ENCODE peak calls at places on chromosomes 16 and 17, in six cellular contexts. S is dermis blood vessel endothelial cell, Z is mammary epithelial cell, Y is cardiac septum, R is lower lobe of right lung, T is substantia nigra. N is an unnamed sample.

GRCh38 chr17:75764711-75765421 is at the start of gene GALK1:
- DNase-seq in Z (peak), Y (peak), T (peak), R (peak), S (peak), N (peak)

GRCh38 chr17:7083592-7083991 is 3.5 kb upstream of the CLEC10A start:
- DNase-seq in Z (peak), S (no peak), R (peak), Y (no peak), T (no peak), N (no peak)

GRCh38 chr17:57523926-57524634 is 221.0 kb downstream of the CCDC182 start:
- DNase-seq in Z (peak), Y (peak), S (no peak), T (no peak), R (peak), N (peak)

GRCh38 chr16:85462405-85463227 is 150.5 kb upstream of the GSE1 start:
- DNase-seq in T (no peak), S (no peak), Y (no peak), Z (no peak), R (no peak), N (no peak)

GRCh38 chr17:29956225-29956624 is 14.8 kb downstream of the EFCAB5 start:
- DNase-seq in Z (no peak), R (no peak), Y (no peak), T (no peak), S (no peak), N (no peak)

GRCh38 chr16:85799497-85800320 is at the start of the genes COX4I1 and EMC8:
- DNase-seq in R (peak), Y (peak), Z (peak), T (peak), S (peak), N (peak)

GRCh38 chr16:77437859-77438258 is 3.0 kb upstream of the ADAMTS18 start:
- DNase-seq in Y (no peak), R (no peak), Z (no peak), S (peak), T (no peak), N (no peak)

GRCh38 chr17:76700290-76700626 is 10.5 kb downstream of the MXRA7 start:
- DNase-seq in Y (no peak), S (peak), T (no peak), Z (no peak), R (no peak), N (no peak)

GRCh38 chr17:78248051-78248914 is 16.9 kb downstream of the TMEM235 start:
- DNase-seq in Z (no peak), R (no peak), S (peak), Y (no peak), T (no peak), N (no peak)

GRCh38 chr16:75420987-75421819 is 12.1 kb downstream of the CFDP1 start:
- DNase-seq in Y (peak), Z (peak), S (peak), T (peak), R (peak), N (peak)

GRCh38 chr17:77926967-77927366 is 31.5 kb upstream of the TNRC6C start:
- DNase-seq in Z (no peak), Y (no peak), R (no peak), T (no peak), S (no peak), N (no peak)

GRCh38 chr17:68749742-68750562 is 148.8 kb upstream of the FAM20A start:
- DNase-seq in Z (no peak), Y (no peak), R (no peak), S (no peak), T (no peak), N (no peak)

GRCh38 chr17:13346081-13346533 is 255.6 kb downstream of the HS3ST3A1 start:
- DNase-seq in Z (peak), R (no peak), S (no peak), T (no peak), Y (no peak), N (no peak)